ENCODE peak calls at places on chromosomes 13 and 19, in five cellular contexts. A is Caco-2, L is psoas muscle, E is heart right ventricle, U is iPS DF 6.9. T is an unnamed sample. For H3K27me3, the result is how much of the 10 kb centered on the place peaks cover.

GRCh38 chr13:27372896-27373295 is 51.5 kb upstream of the GTF3A start:
- DNase-seq in A (peak), L (no peak), E (no peak), U (no peak), T (no peak)

GRCh38 chr19:55503447-55504251 is 15.4 kb downstream of the SSC5D start:
- DNase-seq in A (peak), L (peak), E (peak), U (peak), T (peak)

GRCh38 chr19:10946964-10947657 is 13.7 kb upstream of the SMARCA4 start:
- DNase-seq in A (no peak), L (no peak), E (no peak), U (no peak), T (no peak)

GRCh38 chr13:29830000-29830399 is 20.4 kb downstream of the UBL3 start:
- DNase-seq in A (no peak), L (no peak), E (no peak), U (no peak), T (no peak)

GRCh38 chr19:41649827-41650226 is 23.0 kb upstream of the CEACAM4 start:
- DNase-seq in A (no peak), L (no peak), E (no peak), U (no peak), T (no peak)

GRCh38 chr13:105921711-105922110 is 613.8 kb downstream of the EFNB2 start:
- DNase-seq in A (no peak), L (no peak), E (no peak), U (no peak), T (no peak)

GRCh38 chr19:18226956-18227780 is 930 bp upstream of the PDE4C start:
- DNase-seq in A (no peak), L (no peak), E (no peak), U (no peak), T (no peak)

GRCh38 chr13:23828086-23828485 is 61.1 kb downstream of the MIPEP start:
- DNase-seq in A (no peak), L (no peak), E (no peak), U (no peak), T (no peak)

GRCh38 chr19:28534740-28535351 is 678.1 kb downstream of the UQCRFS1 start:
- DNase-seq in A (no peak), L (no peak), E (no peak), U (no peak), T (no peak)

GRCh38 chr19:18596752-18597157 is 8.2 kb downstream of the REX1BD start:
- DNase-seq in A (peak), L (no peak), E (peak), U (no peak), T (no peak)

GRCh38 chr19:9054207-9054606 is 32.7 kb upstream of the OR1M1 start:
- DNase-seq in A (no peak), L (no peak), E (no peak), U (no peak), T (no peak)

GRCh38 chr13:74128171-74128767 is 5.9 kb downstream of the KLF12 start:
- DNase-seq in A (no peak), L (no peak), E (no peak), U (no peak), T (no peak)

GRCh38 chr19:35868172-35868822 is at the start of gene APLP1:
- DNase-seq in A (peak), L (peak), E (peak), U (no peak), T (peak)

GRCh38 chr13:27644302-27644701 is 22.6 kb downstream of the POLR1D start:
- DNase-seq in A (no peak), L (no peak), E (no peak), U (no peak), T (no peak)

GRCh38 chr13:49935171-49936084 is 712 bp downstream of the SPRYD7 start:
- DNase-seq in A (peak), L (peak), E (no peak), U (peak), T (no peak)

GRCh38 chr19:47075941-47076340 is 27.5 kb upstream of the TMEM160 start:
- DNase-seq in A (no peak), L (no peak), E (no peak), U (no peak), T (no peak)

GRCh38 chr13:98252931-98253470 is 75.9 kb upstream of the RNF113B start:
- DNase-seq in A (peak), L (no peak), E (no peak), U (no peak), T (no peak)

GRCh38 chr19:39160523-39160861 is 34.9 kb downstream of the PAK4 start:
- DNase-seq in A (no peak), L (peak), E (peak), U (no peak), T (peak)

GRCh38 chr13:30718661-30719520 is 16.5 kb upstream of the ALOX5AP start:
- DNase-seq in A (no peak), L (no peak), E (no peak), U (no peak), T (no peak)

GRCh38 chr13:36323951-36324566 is 22.1 kb downstream of the SPART start:
- DNase-seq in A (no peak), L (no peak), E (no peak), U (no peak), T (no peak)

GRCh38 chr13:50119593-50119992 is 104.3 kb downstream of the KCNRG start:
- DNase-seq in A (no peak), L (no peak), E (no peak), U (no peak), T (no peak)

GRCh38 chr13:42575938-42576337 is 2.0 kb downstream of the TNFSF11 start:
- DNase-seq in A (no peak), L (no peak), E (no peak), U (no peak), T (no peak)

GRCh38 chr13:23074054-23074805 is 106.5 kb upstream of the SGCG start:
- DNase-seq in A (no peak), L (no peak), E (no peak), U (no peak), T (no peak)

GRCh38 chr19:54168174-54168917 is 4.6 kb downstream of the TMC4 start:
- DNase-seq in A (peak), L (peak), E (peak), U (no peak), T (peak)

GRCh38 chr13:106762711-106763110 is 194.8 kb upstream of the ARGLU1 start:
- DNase-seq in A (no peak), L (no peak), E (no peak), U (no peak), T (no peak)

GRCh38 chr19:38532939-38533338 is 84.8 kb downstream of the MAP4K1 start:
- DNase-seq in A (no peak), L (no peak), E (no peak), U (no peak), T (no peak)

GRCh38 chr19:17881701-17882100 is 10.0 kb downstream of the SLC5A5 start:
- DNase-seq in A (no peak), L (no peak), E (no peak), U (no peak), T (no peak)

GRCh38 chr13:103229674-103230073 is 163.5 kb upstream of the SLC10A2 start:
- DNase-seq in A (no peak), L (no peak), E (no peak), U (no peak), T (no peak)

GRCh38 chr13:89514534-89515312 is 1832.8 kb upstream of the MIR17HG start:
- DNase-seq in A (peak), L (no peak), E (no peak), U (no peak), T (no peak)

GRCh38 chr13:49615844-49616687 is 12.2 kb upstream of the ARL11 start:
- DNase-seq in A (no peak), L (no peak), E (no peak), U (no peak), T (no peak)

DNA sequence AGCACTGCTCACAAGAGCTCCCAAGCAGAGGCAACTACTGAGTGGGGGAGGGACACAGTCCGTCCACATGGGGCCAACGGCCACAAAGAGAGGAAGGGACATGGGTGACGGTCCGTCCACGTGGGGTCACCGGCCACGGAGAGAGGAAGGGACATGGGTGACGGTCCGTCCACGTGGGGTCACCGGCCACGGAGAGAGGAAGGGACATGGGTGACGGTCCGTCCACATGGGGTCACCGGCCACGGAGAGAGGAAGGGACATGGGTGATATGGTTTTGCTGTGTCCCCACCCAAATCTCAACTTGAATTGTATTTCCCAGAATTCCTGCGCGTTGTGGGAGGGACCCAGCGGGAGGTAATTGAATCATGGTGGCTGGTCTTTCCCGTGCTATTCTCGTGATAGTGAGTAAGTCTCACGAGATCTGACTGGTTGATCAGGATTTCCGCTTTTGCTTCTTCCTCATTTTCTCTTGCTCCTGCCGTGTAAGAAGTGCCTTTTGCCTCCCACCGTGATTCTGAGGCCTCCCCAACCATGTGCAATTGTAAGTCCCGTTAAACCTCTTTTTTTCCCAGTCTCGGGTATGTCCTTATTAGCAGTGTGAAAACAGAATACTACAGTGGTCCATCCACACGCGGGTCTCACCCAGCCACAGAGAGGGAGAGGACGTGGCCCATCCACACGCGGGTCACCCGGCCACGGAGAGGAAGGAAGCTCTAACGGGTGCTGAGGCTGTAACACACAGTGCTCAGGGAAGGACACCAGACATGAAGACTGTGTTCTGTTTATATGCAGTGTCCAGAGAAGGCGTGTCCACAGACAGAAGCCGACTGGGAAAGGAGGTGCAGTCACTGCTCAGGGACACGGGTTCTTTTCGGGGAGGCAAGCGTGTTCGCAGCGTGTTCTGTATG is 48.5 kb downstream of the GAS6 start:
- DNase-seq in A (no peak), L (no peak), E (no peak), U (no peak), T (no peak)
- H3K4me3 ChIP-seq in A (no peak), L (peak), E (peak), U (no peak), T (no peak)

GRCh38 chr19:4586245-4586644 is 26.8 kb upstream of the SEMA6B start:
- DNase-seq in A (no peak), L (no peak), E (no peak), U (no peak), T (no peak)

GRCh38 chr19:4582980-4583842 is 23.7 kb upstream of the SEMA6B start:
- DNase-seq in A (no peak), L (no peak), E (no peak), U (no peak), T (no peak)

GRCh38 chr19:4585556-4585955 is 26.1 kb upstream of the SEMA6B start:
- DNase-seq in A (no peak), L (no peak), E (no peak), U (no peak), T (no peak)

GRCh38 chr19:4583961-4584669 is 24.6 kb upstream of the SEMA6B start:
- DNase-seq in A (peak), L (no peak), E (no peak), U (no peak), T (no peak)

GRCh38 chr19:4584670-4585460 is 25.4 kb upstream of the SEMA6B start:
- DNase-seq in A (no peak), L (no peak), E (no peak), U (no peak), T (no peak)
- H3K27me3 ChIP-seq in A (under half), L (under half), E (under half), U (under half), T (under half)

DNA sequence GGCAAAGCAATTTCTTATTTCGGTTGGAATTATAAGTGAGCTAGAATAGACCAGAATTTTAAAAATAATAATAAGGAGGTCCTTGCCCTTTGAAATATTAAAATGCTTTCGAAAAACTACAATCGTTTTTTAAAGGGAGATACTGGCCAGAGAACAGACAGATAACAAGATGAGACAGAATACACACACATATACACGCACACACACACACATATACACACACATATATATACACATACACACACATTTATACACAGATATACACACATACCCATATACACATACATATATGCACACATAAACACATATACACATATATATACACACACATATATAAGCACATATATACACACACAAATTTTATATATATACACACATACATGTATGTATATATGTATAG is 175.3 kb upstream of the MIR17HG start:
- DNase-seq in A (no peak), L (no peak), E (no peak), U (no peak), T (no peak)
- H3K4me3 ChIP-seq in A (no peak), L (no peak), E (no peak), U (no peak), T (no peak)

GRCh38 chr19:33613601-33614000 is 8.2 kb upstream of the CHST8 start:
- DNase-seq in A (no peak), L (no peak), E (no peak), U (no peak), T (no peak)
- H3K27me3 ChIP-seq in A (under half), L (under half), E (half or more), U (under half), T (under half)

DNA sequence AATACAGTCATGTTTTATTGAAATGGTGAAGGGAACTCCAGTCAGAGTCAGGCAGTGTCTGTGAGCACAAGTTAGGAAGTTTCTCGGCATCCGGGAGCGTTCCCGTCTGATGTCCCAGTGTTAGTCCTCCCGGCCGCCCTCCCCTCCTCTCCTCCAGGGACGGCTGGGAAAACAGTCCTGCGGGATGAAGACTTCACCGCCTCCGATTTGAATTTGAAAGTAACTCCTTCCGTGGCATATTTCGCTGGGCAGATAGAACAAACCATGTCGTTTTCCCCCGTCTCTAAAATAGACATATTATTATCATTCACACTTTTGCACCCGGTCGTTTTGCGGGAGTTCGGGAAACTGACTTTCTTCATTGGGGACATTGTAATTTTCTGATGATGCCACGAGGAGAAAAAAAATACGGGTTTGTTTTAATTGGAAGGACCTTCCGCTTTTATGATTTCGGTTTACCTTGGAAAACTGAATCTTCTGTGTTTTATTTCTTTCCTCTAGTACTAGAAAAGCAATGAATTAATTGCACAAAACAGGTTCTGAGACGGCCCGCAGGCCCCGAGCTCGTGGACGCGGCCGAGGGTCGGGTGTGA is 76.6 kb downstream of the ZIC5 start:
- DNase-seq in A (no peak), L (no peak), E (no peak), U (no peak), T (no peak)
- H3K4me3 ChIP-seq in A (no peak), L (peak), E (peak), U (peak), T (peak)

T was measured in aorta.